ENCODE peak calls at places on chromosomes 12 and 14, in four cellular contexts. One of them, this sample, is unnamed.

GRCh38 chr14:68609012-68609411 is 183.9 kb downstream of the ZFP36L1 start:
- DNase-seq in fibroblast of lung: no peak
- DNase-seq in CD8-positive, alpha-beta T cell: no peak
- DNase-seq in mammary epithelial cell: no peak
- DNase-seq in this sample: no peak

GRCh38 chr14:91793704-91794103 is 61.8 kb upstream of the CATSPERB start:
- DNase-seq in fibroblast of lung: no peak
- DNase-seq in CD8-positive, alpha-beta T cell: no peak
- DNase-seq in mammary epithelial cell: no peak
- DNase-seq in this sample: no peak

GRCh38 chr12:57161491-57161890 is 14.1 kb upstream of the LRP1-AS start:
- DNase-seq in fibroblast of lung: peak; percentile 49
- DNase-seq in CD8-positive, alpha-beta T cell: no peak
- DNase-seq in mammary epithelial cell: no peak
- DNase-seq in this sample: no peak

GRCh38 chr12:3032161-3032560 is 45.0 kb upstream of the TSPAN9 start:
- DNase-seq in fibroblast of lung: no peak
- DNase-seq in mammary epithelial cell: no peak
- DNase-seq in CD8-positive, alpha-beta T cell: no peak
- DNase-seq in this sample: no peak

GRCh38 chr12:119931402-119931801 is 54.3 kb upstream of the CIT start:
- DNase-seq in mammary epithelial cell: peak; percentile 24
- DNase-seq in CD8-positive, alpha-beta T cell: no peak
- DNase-seq in fibroblast of lung: no peak
- DNase-seq in this sample: no peak

GRCh38 chr14:68393178-68393763 is 399.6 kb downstream of the ZFP36L1 start:
- DNase-seq in CD8-positive, alpha-beta T cell: no peak
- DNase-seq in mammary epithelial cell: no peak
- DNase-seq in fibroblast of lung: no peak
- DNase-seq in this sample: no peak

GRCh38 chr12:96473394-96474093 is 15.8 kb upstream of the CFAP54 start:
- DNase-seq in mammary epithelial cell: no peak
- DNase-seq in CD8-positive, alpha-beta T cell: peak; percentile 35
- DNase-seq in fibroblast of lung: peak; percentile 54
- DNase-seq in this sample: peak; percentile 60

GRCh38 chr14:72822946-72823611 is 70.8 kb downstream of the DPF3 start:
- DNase-seq in fibroblast of lung: peak; percentile 2
- DNase-seq in mammary epithelial cell: no peak
- DNase-seq in CD8-positive, alpha-beta T cell: no peak
- DNase-seq in this sample: no peak

GRCh38 chr14:98198385-98198784 is 1073.6 kb downstream of the BCL11B start:
- DNase-seq in fibroblast of lung: peak; percentile 11
- DNase-seq in mammary epithelial cell: peak; percentile 75
- DNase-seq in CD8-positive, alpha-beta T cell: peak; percentile 60
- DNase-seq in this sample: no peak

GRCh38 chr14:31208546-31209424 is 1.2 kb upstream of the HECTD1 start:
- DNase-seq in mammary epithelial cell: no peak
- DNase-seq in CD8-positive, alpha-beta T cell: no peak
- DNase-seq in fibroblast of lung: no peak
- DNase-seq in this sample: no peak

GRCh38 chr14:92513204-92513965 is at the start of gene RIN3:
- DNase-seq in CD8-positive, alpha-beta T cell: peak; percentile 37
- DNase-seq in fibroblast of lung: peak; percentile 68
- DNase-seq in mammary epithelial cell: peak; percentile 46
- DNase-seq in this sample: peak; percentile 49

GRCh38 chr14:104694475-104694950 is 5.1 kb downstream of the INF2 start:
- DNase-seq in mammary epithelial cell: no peak
- DNase-seq in fibroblast of lung: no peak
- DNase-seq in CD8-positive, alpha-beta T cell: no peak
- DNase-seq in this sample: no peak

GRCh38 chr12:75892779-75893408 is 138.7 kb downstream of the PHLDA1 start:
- DNase-seq in mammary epithelial cell: no peak
- DNase-seq in CD8-positive, alpha-beta T cell: no peak
- DNase-seq in fibroblast of lung: peak; percentile 96
- DNase-seq in this sample: no peak

GRCh38 chr12:110704750-110705149 is 15.8 kb upstream of the HVCN1 start:
- DNase-seq in CD8-positive, alpha-beta T cell: no peak
- DNase-seq in fibroblast of lung: no peak
- DNase-seq in mammary epithelial cell: peak; percentile 24
- DNase-seq in this sample: no peak

GRCh38 chr14:78674820-78675219 is 504.6 kb downstream of the NRXN3 start:
- DNase-seq in mammary epithelial cell: no peak
- DNase-seq in CD8-positive, alpha-beta T cell: no peak
- DNase-seq in fibroblast of lung: no peak
- DNase-seq in this sample: no peak

GRCh38 chr14:61567838-61568571 is 127.3 kb upstream of the HIF1A start:
- DNase-seq in CD8-positive, alpha-beta T cell: no peak
- DNase-seq in fibroblast of lung: no peak
- DNase-seq in mammary epithelial cell: no peak
- DNase-seq in this sample: no peak

DNA sequence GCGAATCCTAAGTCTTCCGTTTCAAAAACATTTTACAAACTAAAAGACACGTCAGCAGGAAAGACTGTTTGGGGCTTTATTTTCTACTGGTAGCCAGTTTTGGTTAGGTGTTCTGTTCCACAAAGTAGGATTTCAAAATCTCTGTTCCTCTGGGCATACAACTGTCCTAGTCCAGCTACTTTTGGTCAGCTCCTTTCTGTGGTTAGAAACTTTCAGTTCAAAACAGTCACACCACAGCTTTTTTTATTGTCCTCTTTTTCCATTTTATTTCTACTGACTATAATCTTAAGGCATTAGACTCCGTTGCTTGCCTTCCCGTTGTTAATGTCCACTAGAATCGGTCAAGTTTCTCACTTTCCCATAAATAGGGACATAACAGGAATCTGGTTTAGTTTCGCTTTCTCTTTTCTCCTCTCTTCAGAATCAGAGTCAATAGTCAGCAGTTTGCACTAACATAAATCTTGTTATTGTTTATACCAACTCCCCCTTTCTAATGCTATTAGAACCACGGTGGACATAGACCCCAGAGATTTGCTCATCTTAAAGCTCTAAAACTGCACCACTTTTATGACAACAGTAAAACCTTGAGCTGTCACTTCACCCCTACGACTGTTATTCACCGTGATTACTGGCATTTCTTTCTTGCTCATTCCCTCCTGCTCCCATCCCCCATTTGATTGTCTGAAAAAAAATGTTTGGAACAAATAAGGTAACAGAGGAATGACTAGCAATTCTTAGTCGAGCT is 41.5 kb upstream of the NPAS3 start:
- DNase-seq in fibroblast of lung: peak; percentile 35
- DNase-seq in mammary epithelial cell: peak; percentile 1
- DNase-seq in CD8-positive, alpha-beta T cell: no peak
- DNase-seq in this sample: no peak
- H3K4me3 ChIP-seq in fibroblast of lung: peak overlapping the region; percentile 54
- H3K4me3 ChIP-seq in mammary epithelial cell: peak overlapping the region; percentile 69
- H3K4me3 ChIP-seq in CD8-positive, alpha-beta T cell: peak overlapping the region; percentile 20
- H3K4me3 ChIP-seq in this sample: no peak overlapping the region

DNA sequence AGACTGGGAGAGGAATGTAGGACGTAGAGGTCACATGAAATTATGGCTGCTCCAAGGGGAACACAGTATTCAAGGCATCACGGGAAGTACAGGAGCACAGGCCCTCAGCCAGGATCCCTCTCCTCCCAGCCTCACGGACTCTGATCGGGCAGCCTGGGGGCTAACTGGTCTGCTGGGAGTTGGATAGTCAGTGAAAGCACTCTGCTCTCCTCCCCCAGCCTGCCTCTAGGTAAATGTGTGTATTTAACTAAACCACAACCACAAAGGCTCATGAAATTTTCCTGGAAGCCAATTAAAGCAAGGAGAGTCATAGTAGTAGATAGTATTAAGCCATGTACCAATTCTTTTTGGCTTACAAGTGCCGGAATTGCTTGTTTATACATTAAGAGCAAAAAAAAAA is 254.3 kb downstream of the MSRB3 start:
- DNase-seq in CD8-positive, alpha-beta T cell: no peak
- DNase-seq in fibroblast of lung: peak; percentile 96
- DNase-seq in mammary epithelial cell: peak; percentile 90
- DNase-seq in this sample: no peak
- H3K4me3 ChIP-seq in CD8-positive, alpha-beta T cell: no peak overlapping the region
- H3K4me3 ChIP-seq in fibroblast of lung: no peak overlapping the region
- H3K4me3 ChIP-seq in mammary epithelial cell: no peak overlapping the region
- H3K4me3 ChIP-seq in this sample: no peak overlapping the region

GRCh38 chr12:68675098-68675842 is 11.5 kb upstream of the NUP107 start:
- DNase-seq in mammary epithelial cell: no peak
- DNase-seq in fibroblast of lung: peak; percentile 29
- DNase-seq in CD8-positive, alpha-beta T cell: peak; percentile 90
- DNase-seq in this sample: peak; percentile 84
- H3K4me3 ChIP-seq in mammary epithelial cell: no peak overlapping the region
- H3K4me3 ChIP-seq in fibroblast of lung: no peak overlapping the region
- H3K4me3 ChIP-seq in CD8-positive, alpha-beta T cell: peak overlapping the region; percentile 47
- H3K4me3 ChIP-seq in this sample: no peak overlapping the region

GRCh38 chr12:104010800-104011199 is 39.2 kb downstream of the GLT8D2 start:
- DNase-seq in CD8-positive, alpha-beta T cell: no peak
- DNase-seq in mammary epithelial cell: no peak
- DNase-seq in fibroblast of lung: no peak
- DNase-seq in this sample: no peak

GRCh38 chr12:104010121-104010520 is 39.9 kb downstream of the GLT8D2 start:
- DNase-seq in fibroblast of lung: peak; percentile 47
- DNase-seq in mammary epithelial cell: no peak
- DNase-seq in CD8-positive, alpha-beta T cell: no peak
- DNase-seq in this sample: no peak

GRCh38 chr12:104012331-104012730 is 37.7 kb downstream of the GLT8D2 start:
- DNase-seq in fibroblast of lung: peak; percentile 8
- DNase-seq in mammary epithelial cell: no peak
- DNase-seq in CD8-positive, alpha-beta T cell: no peak
- DNase-seq in this sample: no peak

GRCh38 chr12:104006929-104007328 is 41.3 kb downstream of the TDG start:
- DNase-seq in mammary epithelial cell: peak; percentile 73
- DNase-seq in CD8-positive, alpha-beta T cell: no peak
- DNase-seq in fibroblast of lung: peak; percentile 86
- DNase-seq in this sample: no peak

GRCh38 chr12:104011265-104011664 is 38.7 kb downstream of the GLT8D2 start:
- DNase-seq in fibroblast of lung: peak; percentile 95
- DNase-seq in CD8-positive, alpha-beta T cell: no peak
- DNase-seq in mammary epithelial cell: peak; percentile 88
- DNase-seq in this sample: no peak
- H3K4me3 ChIP-seq in fibroblast of lung: no peak overlapping the region
- H3K4me3 ChIP-seq in CD8-positive, alpha-beta T cell: no peak overlapping the region
- H3K4me3 ChIP-seq in mammary epithelial cell: no peak overlapping the region
- H3K4me3 ChIP-seq in this sample: no peak overlapping the region

GRCh38 chr14:33686856-33687255 is 264.0 kb downstream of the EGLN3 start:
- DNase-seq in fibroblast of lung: peak; percentile 82
- DNase-seq in CD8-positive, alpha-beta T cell: no peak
- DNase-seq in mammary epithelial cell: no peak
- DNase-seq in this sample: no peak

GRCh38 chr14:33685698-33686097 is 265.2 kb downstream of the EGLN3 start:
- DNase-seq in fibroblast of lung: no peak
- DNase-seq in CD8-positive, alpha-beta T cell: no peak
- DNase-seq in mammary epithelial cell: no peak
- DNase-seq in this sample: no peak

GRCh38 chr14:33689680-33690079 is 261.2 kb downstream of the EGLN3 start:
- DNase-seq in mammary epithelial cell: no peak
- DNase-seq in fibroblast of lung: no peak
- DNase-seq in CD8-positive, alpha-beta T cell: no peak
- DNase-seq in this sample: no peak

GRCh38 chr14:33685026-33685425 is 265.8 kb downstream of the EGLN3 start:
- DNase-seq in fibroblast of lung: peak; percentile 80
- DNase-seq in CD8-positive, alpha-beta T cell: no peak
- DNase-seq in mammary epithelial cell: no peak
- DNase-seq in this sample: no peak

GRCh38 chr14:33686218-33686617 is 264.7 kb downstream of the EGLN3 start:
- DNase-seq in CD8-positive, alpha-beta T cell: no peak
- DNase-seq in fibroblast of lung: peak; percentile 92
- DNase-seq in mammary epithelial cell: peak; percentile 84
- DNase-seq in this sample: no peak
- H3K4me3 ChIP-seq in CD8-positive, alpha-beta T cell: no peak overlapping the region
- H3K4me3 ChIP-seq in fibroblast of lung: no peak overlapping the region
- H3K4me3 ChIP-seq in mammary epithelial cell: no peak overlapping the region
- H3K4me3 ChIP-seq in this sample: no peak overlapping the region

GRCh38 chr14:77026930-77027537 is 1.5 kb downstream of the IRF2BPL start:
- DNase-seq in CD8-positive, alpha-beta T cell: peak; percentile 74
- DNase-seq in fibroblast of lung: peak; percentile 56
- DNase-seq in mammary epithelial cell: peak; percentile 41
- DNase-seq in this sample: peak; percentile 68
- H3K4me3 ChIP-seq in CD8-positive, alpha-beta T cell: peak overlapping the region; percentile 66
- H3K4me3 ChIP-seq in fibroblast of lung: peak overlapping the region; percentile 72
- H3K4me3 ChIP-seq in mammary epithelial cell: peak overlapping the region; percentile 88
- H3K4me3 ChIP-seq in this sample: peak overlapping the region; percentile 72

GRCh38 chr14:101875726-101876268 is 88.6 kb upstream of the DYNC1H1 start:
- DNase-seq in mammary epithelial cell: no peak
- DNase-seq in CD8-positive, alpha-beta T cell: no peak
- DNase-seq in fibroblast of lung: peak; percentile 14
- DNase-seq in this sample: no peak
- H3K4me3 ChIP-seq in mammary epithelial cell: no peak overlapping the region
- H3K4me3 ChIP-seq in CD8-positive, alpha-beta T cell: peak overlapping the region; percentile 13
- H3K4me3 ChIP-seq in fibroblast of lung: no peak overlapping the region
- H3K4me3 ChIP-seq in this sample: peak overlapping the region; percentile 9

DNA sequence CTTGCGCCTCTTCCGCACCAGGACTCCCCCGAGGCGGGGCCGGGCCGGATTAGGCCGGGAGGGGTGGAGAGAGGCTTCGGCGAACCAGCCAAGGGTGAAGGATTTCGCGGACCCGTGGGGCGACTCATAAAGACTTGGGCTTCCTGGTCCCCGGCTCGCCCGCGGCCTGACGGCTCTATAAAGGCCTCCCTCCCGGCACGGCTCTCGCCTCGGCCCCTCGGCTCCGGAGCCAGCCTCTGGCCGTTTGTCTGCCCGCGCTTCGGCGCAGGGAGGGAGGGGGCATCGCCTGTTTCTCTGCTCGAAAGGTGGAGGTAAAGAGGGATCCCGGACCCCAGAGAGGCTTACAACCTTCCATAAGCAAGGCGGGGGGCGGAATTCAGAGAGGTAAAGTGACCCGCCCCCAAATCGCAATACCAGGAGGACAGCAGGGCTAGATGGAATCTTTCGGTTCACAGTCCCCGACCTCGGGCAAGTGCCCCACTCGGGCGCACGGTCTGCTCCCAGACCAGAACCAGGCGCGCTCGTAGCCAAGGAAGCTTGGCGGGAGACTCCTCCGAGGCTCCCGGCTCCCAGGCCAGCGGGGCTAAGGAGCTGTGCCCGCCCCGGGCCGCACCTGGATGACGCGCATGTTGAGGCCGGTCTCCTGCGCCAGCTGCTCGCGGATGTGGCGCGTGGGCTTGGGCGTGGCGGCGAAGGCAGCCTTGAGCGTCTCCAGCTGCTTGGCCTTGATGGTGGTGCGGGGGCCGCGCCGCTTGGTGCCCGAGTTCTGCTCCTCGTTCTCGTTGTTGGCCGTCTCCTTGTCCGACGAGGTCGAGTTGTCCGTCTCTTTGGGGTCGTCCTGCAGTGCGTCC is 3.9 kb downstream of the LHX5 start:
- DNase-seq in fibroblast of lung: no peak
- DNase-seq in CD8-positive, alpha-beta T cell: no peak
- DNase-seq in mammary epithelial cell: peak; percentile 39
- DNase-seq in this sample: no peak
- H3K4me3 ChIP-seq in fibroblast of lung: no peak overlapping the region
- H3K4me3 ChIP-seq in CD8-positive, alpha-beta T cell: no peak overlapping the region
- H3K4me3 ChIP-seq in mammary epithelial cell: peak overlapping the region; percentile 46
- H3K4me3 ChIP-seq in this sample: no peak overlapping the region

This sample was measured in CD8-positive, alpha-beta memory T cell.